ENCODE peak calls at places on chromosome X, in five cellular contexts. U, M, X, W and H are unnamed samples.
A peak's percentile ranks its signal among the peaks of the same experiment; 100 is the strongest.

GRCh38 chrX:136665258-136665900 is 17.4 kb downstream of the CD40LG start:
- DNase-seq in U (no peak), M (no peak), X (no peak), W (no peak), H (no peak)

GRCh38 chrX:135923353-135923752 is 29.8 kb downstream of the SAGE1 start:
- DNase-seq in U (no peak), M (no peak), X (no peak), W (no peak), H (no peak)

GRCh38 chrX:2600564-2600963 is 90.5 kb upstream of the CD99 start:
- DNase-seq in U (no peak), M (no peak), X (peak; percentile 50), W (no peak), H (no peak)

GRCh38 chrX:57516491-57516890 is 75.3 kb upstream of the ZXDB start:
- DNase-seq in U (no peak), M (no peak), X (no peak), W (no peak), H (no peak)

GRCh38 chrX:155695419-155695818 is 82.7 kb upstream of the TMLHE start:
- DNase-seq in U (no peak), M (no peak), X (no peak), W (no peak), H (no peak)

GRCh38 chrX:112218388-112218787 is 135.8 kb upstream of the TRPC5 start:
- DNase-seq in U (no peak), M (no peak), X (no peak), W (no peak), H (no peak)

GRCh38 chrX:111444881-111445280 is 32.9 kb upstream of the DCX start:
- DNase-seq in U (no peak), M (no peak), X (no peak), W (no peak), H (no peak)

GRCh38 chrX:3638280-3638873 is 75.1 kb downstream of the PRKX start:
- DNase-seq in U (peak; percentile 61), M (peak; percentile 21), X (no peak), W (no peak), H (no peak)

GRCh38 chrX:4642114-4642513 is 928.7 kb upstream of the PRKX start:
- DNase-seq in U (no peak), M (no peak), X (no peak), W (no peak), H (no peak)

GRCh38 chrX:124373348-124373747 is 27.0 kb downstream of the SH2D1A start:
- DNase-seq in U (no peak), M (no peak), X (no peak), W (no peak), H (no peak)

GRCh38 chrX:34849371-34849770 is 93.2 kb upstream of the FAM47B start:
- DNase-seq in U (peak; percentile 54), M (no peak), X (no peak), W (no peak), H (no peak)

GRCh38 chrX:24395775-24396174 is 35.3 kb downstream of the SUPT20HL1 start:
- DNase-seq in U (peak; percentile 78), M (peak; percentile 78), X (no peak), W (peak; percentile 47), H (peak; percentile 26)

GRCh38 chrX:39261446-39262147 is 460.3 kb downstream of the MID1IP1 start:
- DNase-seq in U (peak; percentile 51), M (peak; percentile 4), X (no peak), W (no peak), H (no peak)

GRCh38 chrX:153781428-153782047 is 697 bp downstream of the SRPK3 start:
- DNase-seq in U (peak; percentile 24), M (no peak), X (no peak), W (no peak), H (no peak)

GRCh38 chrX:70353524-70353923 is 63.6 kb downstream of the KIF4A start:
- DNase-seq in U (no peak), M (no peak), X (no peak), W (no peak), H (no peak)

GRCh38 chrX:13419276-13419675 is 99.4 kb upstream of the ATXN3L start:
- DNase-seq in U (no peak), M (no peak), X (no peak), W (no peak), H (no peak)

GRCh38 chrX:136608295-136608933 is 39.5 kb upstream of the CD40LG start:
- DNase-seq in U (peak; percentile 47), M (peak; percentile 30), X (no peak), W (peak; percentile 12), H (no peak)

GRCh38 chrX:41406211-41406610 is 40.9 kb upstream of the NYX start:
- DNase-seq in U (peak; percentile 47), M (no peak), X (no peak), W (no peak), H (no peak)

GRCh38 chrX:106917830-106918500 is 2.2 kb upstream of the CLDN2 start:
- DNase-seq in U (peak; percentile 72), M (peak; percentile 54), X (no peak), W (no peak), H (no peak)

GRCh38 chrX:68113837-68114572 is 319.3 kb downstream of the OPHN1 start:
- DNase-seq in U (peak; percentile 1), M (no peak), X (no peak), W (no peak), H (no peak)

GRCh38 chrX:20623448-20623847 is 356.7 kb upstream of the RPS6KA3 start:
- DNase-seq in U (peak; percentile 2), M (no peak), X (no peak), W (no peak), H (no peak)

GRCh38 chrX:41382699-41383645 is 49.0 kb downstream of the DDX3X start:
- DNase-seq in U (peak; percentile 51), M (no peak), X (no peak), W (no peak), H (no peak)

GRCh38 chrX:10618911-10619310 is 1.5 kb downstream of the MID1 start:
- DNase-seq in U (peak; percentile 35), M (no peak), X (no peak), W (no peak), H (no peak)

GRCh38 chrX:30793767-30794103 is 95.3 kb downstream of the TAB3 start:
- DNase-seq in U (no peak), M (no peak), X (no peak), W (no peak), H (no peak)

GRCh38 chrX:47498411-47498810 is 15.4 kb upstream of the ZNF41 start:
- DNase-seq in U (no peak), M (no peak), X (no peak), W (no peak), H (no peak)

GRCh38 chrX:7330971-7331746 is 183.2 kb upstream of the PUDP start:
- DNase-seq in U (peak; percentile 91), M (peak; percentile 12), X (no peak), W (peak; percentile 19), H (peak; percentile 89)

GRCh38 chrX:132216806-132217202 is 2.4 kb downstream of the RAP2C start:
- DNase-seq in U (peak; percentile 28), M (no peak), X (no peak), W (no peak), H (no peak)

GRCh38 chrX:44071070-44071645 is 98.0 kb upstream of the NDP start:
- DNase-seq in U (peak; percentile 35), M (no peak), X (no peak), W (no peak), H (no peak)

GRCh38 chrX:52217494-52218160 is 32.9 kb downstream of the MAGED4 start:
- DNase-seq in U (no peak), M (no peak), X (no peak), W (no peak), H (no peak)

GRCh38 chrX:39850630-39851152 is 247.1 kb downstream of the BCOR start:
- DNase-seq in U (peak; percentile 58), M (peak; percentile 23), X (no peak), W (no peak), H (no peak)

GRCh38 chrX:149938427-149939270 is at the start of gene EOLA2:
- DNase-seq in U (peak; percentile 98), M (peak; percentile 97), X (peak; percentile 98), W (peak; percentile 95), H (peak; percentile 95)

GRCh38 chrX:149937881-149938426 is 337 bp downstream of the EOLA2 start:
- DNase-seq in U (peak; percentile 13), M (peak; percentile 16), X (peak; percentile 74), W (no peak), H (no peak)

GRCh38 chrX:149939271-149940014 is 1.2 kb upstream of the EOLA2 start:
- DNase-seq in U (peak; percentile 95), M (peak; percentile 96), X (peak; percentile 96), W (peak; percentile 93), H (peak; percentile 41)

GRCh38 chrX:149940015-149940716 is 1.9 kb upstream of the EOLA2 start:
- DNase-seq in U (peak; percentile 97), M (peak; percentile 98), X (peak; percentile 97), W (peak; percentile 95), H (peak; percentile 95)
- TF ChIP-seq CTCF in U (peak; percentile 35), M (peak; percentile 63), X (no peak), W (no peak), H (peak; percentile 73)

GRCh38 chrX:97461763-97462162 is 578.1 kb downstream of the RPA4 start:
- DNase-seq in U (no peak), M (no peak), X (no peak), W (no peak), H (no peak)
- TF ChIP-seq CTCF in U (no peak), M (no peak), X (no peak), W (no peak), H (no peak)

GRCh38 chrX:150643271-150643670 is 49.9 kb upstream of the MTMR1 start:
- DNase-seq in U (peak; percentile 27), M (no peak), X (no peak), W (no peak), H (no peak)
- TF ChIP-seq CTCF in U (no peak), M (no peak), X (no peak), W (no peak), H (no peak)

DNA sequence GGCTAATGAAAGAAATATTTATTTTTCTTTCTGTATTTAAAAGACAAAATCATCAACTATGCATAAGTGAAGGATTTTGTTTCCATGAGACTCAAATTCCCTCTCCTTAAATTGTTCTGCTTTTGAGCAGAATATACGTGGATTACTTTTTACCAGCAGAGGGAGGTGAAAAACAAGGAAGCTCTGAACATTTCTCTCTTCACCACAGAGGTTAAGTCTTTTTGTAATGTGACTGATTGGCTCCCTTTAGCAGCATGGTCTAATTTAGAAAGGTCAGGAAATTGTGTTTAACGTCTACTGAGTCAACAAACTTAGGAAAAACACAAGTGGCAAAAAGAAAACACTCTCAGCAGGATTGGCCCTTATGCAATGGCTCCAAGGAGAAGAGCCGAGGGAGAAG is 55.1 kb upstream of the F9 start:
- DNase-seq in U (no peak), M (no peak), X (no peak), W (no peak), H (no peak)
- TF ChIP-seq CTCF in U (no peak), M (no peak), X (no peak), W (no peak), H (no peak)

GRCh38 chrX:81377329-81377728 is 175.4 kb downstream of the SH3BGRL start:
- DNase-seq in U (peak; percentile 31), M (no peak), X (no peak), W (no peak), H (no peak)
- TF ChIP-seq CTCF in U (peak; percentile 25), M (peak; percentile 63), X (peak; percentile 41), W (no peak), H (peak; percentile 24)